ENCODE peak calls at places on chromosomes 3 and 15, in seven cellular contexts. One of them, this sample, is unnamed.

GRCh38 chr3:40191850-40192448 is 117.6 kb upstream of the EIF1B start:
- DNase-seq in naive thymus-derived CD8-positive, alpha-beta T cell: peak
- DNase-seq in HFFc6: peak
- DNase-seq in IMR-90: peak
- DNase-seq in tibial artery: peak
- DNase-seq in iris pigment epithelial cell: peak
- DNase-seq in posterior vena cava: no peak
- DNase-seq in this sample: no peak

GRCh38 chr3:46466273-46466672 is 1.6 kb upstream of the LTF start:
- DNase-seq in iris pigment epithelial cell: no peak
- DNase-seq in HFFc6: no peak
- DNase-seq in naive thymus-derived CD8-positive, alpha-beta T cell: no peak
- DNase-seq in IMR-90: no peak
- DNase-seq in tibial artery: no peak
- DNase-seq in posterior vena cava: peak
- DNase-seq in this sample: no peak

GRCh38 chr15:74835312-74835823 is 7.6 kb downstream of the ULK3 start:
- DNase-seq in posterior vena cava: peak
- DNase-seq in IMR-90: peak
- DNase-seq in HFFc6: peak
- DNase-seq in naive thymus-derived CD8-positive, alpha-beta T cell: peak
- DNase-seq in tibial artery: no peak
- DNase-seq in iris pigment epithelial cell: peak
- DNase-seq in this sample: no peak

GRCh38 chr15:101132390-101133180 is 119.3 kb downstream of the CHSY1 start:
- DNase-seq in tibial artery: no peak
- DNase-seq in iris pigment epithelial cell: no peak
- DNase-seq in IMR-90: no peak
- DNase-seq in posterior vena cava: no peak
- DNase-seq in HFFc6: no peak
- DNase-seq in naive thymus-derived CD8-positive, alpha-beta T cell: no peak
- DNase-seq in this sample: peak

GRCh38 chr3:172836390-172836997 is 86.0 kb downstream of the ECT2 start:
- DNase-seq in posterior vena cava: no peak
- DNase-seq in HFFc6: peak
- DNase-seq in naive thymus-derived CD8-positive, alpha-beta T cell: no peak
- DNase-seq in tibial artery: no peak
- DNase-seq in iris pigment epithelial cell: peak
- DNase-seq in IMR-90: peak
- DNase-seq in this sample: no peak

GRCh38 chr3:54374214-54374855 is 252.0 kb downstream of the CACNA2D3 start:
- DNase-seq in naive thymus-derived CD8-positive, alpha-beta T cell: no peak
- DNase-seq in IMR-90: no peak
- DNase-seq in posterior vena cava: no peak
- DNase-seq in tibial artery: no peak
- DNase-seq in iris pigment epithelial cell: no peak
- DNase-seq in HFFc6: no peak
- DNase-seq in this sample: no peak

GRCh38 chr15:38010390-38010789 is 76.0 kb downstream of the TMCO5A start:
- DNase-seq in iris pigment epithelial cell: no peak
- DNase-seq in naive thymus-derived CD8-positive, alpha-beta T cell: no peak
- DNase-seq in posterior vena cava: no peak
- DNase-seq in tibial artery: no peak
- DNase-seq in IMR-90: no peak
- DNase-seq in HFFc6: no peak
- DNase-seq in this sample: no peak

GRCh38 chr3:42088803-42089520 is 2.2 kb upstream of the TRAK1 start:
- DNase-seq in posterior vena cava: no peak
- DNase-seq in HFFc6: no peak
- DNase-seq in iris pigment epithelial cell: no peak
- DNase-seq in naive thymus-derived CD8-positive, alpha-beta T cell: no peak
- DNase-seq in IMR-90: no peak
- DNase-seq in tibial artery: no peak
- DNase-seq in this sample: no peak

GRCh38 chr3:106376016-106376415 is 507.2 kb upstream of the CBLB start:
- DNase-seq in HFFc6: no peak
- DNase-seq in posterior vena cava: no peak
- DNase-seq in naive thymus-derived CD8-positive, alpha-beta T cell: no peak
- DNase-seq in tibial artery: no peak
- DNase-seq in IMR-90: no peak
- DNase-seq in iris pigment epithelial cell: no peak
- DNase-seq in this sample: no peak

GRCh38 chr3:197458179-197458707 is 97.5 kb downstream of the BDH1 start:
- DNase-seq in HFFc6: no peak
- DNase-seq in posterior vena cava: no peak
- DNase-seq in tibial artery: no peak
- DNase-seq in naive thymus-derived CD8-positive, alpha-beta T cell: no peak
- DNase-seq in iris pigment epithelial cell: no peak
- DNase-seq in IMR-90: peak
- DNase-seq in this sample: no peak

GRCh38 chr15:47289667-47290066 is 427.6 kb upstream of the SEMA6D start:
- DNase-seq in IMR-90: no peak
- DNase-seq in tibial artery: no peak
- DNase-seq in posterior vena cava: no peak
- DNase-seq in naive thymus-derived CD8-positive, alpha-beta T cell: no peak
- DNase-seq in iris pigment epithelial cell: no peak
- DNase-seq in HFFc6: no peak
- DNase-seq in this sample: no peak

GRCh38 chr3:76410762-76411281 is 625.5 kb upstream of the ZNF717 start:
- DNase-seq in HFFc6: no peak
- DNase-seq in naive thymus-derived CD8-positive, alpha-beta T cell: no peak
- DNase-seq in posterior vena cava: no peak
- DNase-seq in tibial artery: no peak
- DNase-seq in IMR-90: peak
- DNase-seq in iris pigment epithelial cell: peak
- DNase-seq in this sample: no peak

GRCh38 chr15:28017423-28017924 is 81.6 kb downstream of the OCA2 start:
- DNase-seq in HFFc6: no peak
- DNase-seq in naive thymus-derived CD8-positive, alpha-beta T cell: no peak
- DNase-seq in posterior vena cava: peak
- DNase-seq in iris pigment epithelial cell: no peak
- DNase-seq in tibial artery: no peak
- DNase-seq in IMR-90: no peak
- DNase-seq in this sample: no peak

GRCh38 chr3:190495796-190496195 is 18.1 kb upstream of the IL1RAP start:
- DNase-seq in HFFc6: no peak
- DNase-seq in tibial artery: no peak
- DNase-seq in iris pigment epithelial cell: no peak
- DNase-seq in IMR-90: no peak
- DNase-seq in naive thymus-derived CD8-positive, alpha-beta T cell: no peak
- DNase-seq in posterior vena cava: no peak
- DNase-seq in this sample: no peak

GRCh38 chr15:64596701-64597468 is 136.5 kb downstream of the ZNF609 start:
- DNase-seq in HFFc6: peak
- DNase-seq in posterior vena cava: no peak
- DNase-seq in IMR-90: peak
- DNase-seq in tibial artery: no peak
- DNase-seq in naive thymus-derived CD8-positive, alpha-beta T cell: no peak
- DNase-seq in iris pigment epithelial cell: peak
- DNase-seq in this sample: no peak

GRCh38 chr15:67543348-67543718 is 830 bp downstream of the MAP2K5 start:
- DNase-seq in tibial artery: no peak
- DNase-seq in IMR-90: peak
- DNase-seq in posterior vena cava: no peak
- DNase-seq in naive thymus-derived CD8-positive, alpha-beta T cell: no peak
- DNase-seq in iris pigment epithelial cell: no peak
- DNase-seq in HFFc6: no peak
- DNase-seq in this sample: no peak

GRCh38 chr3:45976191-45977091 is 19.2 kb downstream of the FYCO1 start:
- DNase-seq in naive thymus-derived CD8-positive, alpha-beta T cell: no peak
- DNase-seq in posterior vena cava: no peak
- DNase-seq in iris pigment epithelial cell: no peak
- DNase-seq in tibial artery: no peak
- DNase-seq in HFFc6: no peak
- DNase-seq in IMR-90: no peak
- DNase-seq in this sample: no peak

GRCh38 chr15:99158626-99159412 is 53.9 kb downstream of the SYNM start:
- DNase-seq in posterior vena cava: no peak
- DNase-seq in HFFc6: no peak
- DNase-seq in iris pigment epithelial cell: no peak
- DNase-seq in IMR-90: no peak
- DNase-seq in tibial artery: no peak
- DNase-seq in naive thymus-derived CD8-positive, alpha-beta T cell: no peak
- DNase-seq in this sample: no peak

GRCh38 chr15:74831813-74832495 is 5.5 kb downstream of the CPLX3 start:
- DNase-seq in posterior vena cava: no peak
- DNase-seq in HFFc6: no peak
- DNase-seq in IMR-90: no peak
- DNase-seq in tibial artery: no peak
- DNase-seq in iris pigment epithelial cell: no peak
- DNase-seq in naive thymus-derived CD8-positive, alpha-beta T cell: no peak
- DNase-seq in this sample: no peak

GRCh38 chr3:5019411-5020261 is 40.4 kb downstream of the BHLHE40 start:
- DNase-seq in iris pigment epithelial cell: no peak
- DNase-seq in naive thymus-derived CD8-positive, alpha-beta T cell: peak
- DNase-seq in HFFc6: no peak
- DNase-seq in tibial artery: no peak
- DNase-seq in IMR-90: no peak
- DNase-seq in posterior vena cava: no peak
- DNase-seq in this sample: no peak

GRCh38 chr3:162302983-162303624 is 806.5 kb downstream of the OTOL1 start:
- DNase-seq in naive thymus-derived CD8-positive, alpha-beta T cell: no peak
- DNase-seq in posterior vena cava: no peak
- DNase-seq in iris pigment epithelial cell: peak
- DNase-seq in IMR-90: peak
- DNase-seq in HFFc6: no peak
- DNase-seq in tibial artery: no peak
- DNase-seq in this sample: no peak

GRCh38 chr3:119702530-119703527 is at the start of gene CFAP91:
- DNase-seq in iris pigment epithelial cell: peak
- DNase-seq in IMR-90: peak
- DNase-seq in tibial artery: peak
- DNase-seq in naive thymus-derived CD8-positive, alpha-beta T cell: peak
- DNase-seq in posterior vena cava: peak
- DNase-seq in HFFc6: peak
- DNase-seq in this sample: peak

GRCh38 chr15:94286581-94286980 is 55.2 kb downstream of the MCTP2 start:
- DNase-seq in iris pigment epithelial cell: no peak
- DNase-seq in IMR-90: no peak
- DNase-seq in HFFc6: no peak
- DNase-seq in tibial artery: no peak
- DNase-seq in naive thymus-derived CD8-positive, alpha-beta T cell: no peak
- DNase-seq in posterior vena cava: no peak
- DNase-seq in this sample: no peak

GRCh38 chr15:69719527-69719926 is 266.9 kb downstream of the RPLP1 start:
- DNase-seq in IMR-90: no peak
- DNase-seq in naive thymus-derived CD8-positive, alpha-beta T cell: no peak
- DNase-seq in iris pigment epithelial cell: no peak
- DNase-seq in HFFc6: no peak
- DNase-seq in posterior vena cava: no peak
- DNase-seq in tibial artery: peak
- DNase-seq in this sample: no peak

GRCh38 chr3:183911763-183912506 is 27.3 kb upstream of the PARL start:
- DNase-seq in tibial artery: no peak
- DNase-seq in iris pigment epithelial cell: peak
- DNase-seq in IMR-90: no peak
- DNase-seq in HFFc6: no peak
- DNase-seq in naive thymus-derived CD8-positive, alpha-beta T cell: no peak
- DNase-seq in posterior vena cava: no peak
- DNase-seq in this sample: no peak

GRCh38 chr3:129577925-129578742 is 28.3 kb downstream of the PLXND1 start:
- DNase-seq in iris pigment epithelial cell: no peak
- DNase-seq in posterior vena cava: no peak
- DNase-seq in tibial artery: peak
- DNase-seq in IMR-90: no peak
- DNase-seq in naive thymus-derived CD8-positive, alpha-beta T cell: no peak
- DNase-seq in HFFc6: no peak
- DNase-seq in this sample: no peak

GRCh38 chr15:32959077-32959476 is 235.4 kb downstream of the FMN1 start:
- DNase-seq in IMR-90: peak
- DNase-seq in iris pigment epithelial cell: peak
- DNase-seq in tibial artery: no peak
- DNase-seq in HFFc6: no peak
- DNase-seq in naive thymus-derived CD8-positive, alpha-beta T cell: no peak
- DNase-seq in posterior vena cava: no peak
- DNase-seq in this sample: no peak

This sample was measured in chondrocyte.